ENCODE peak calls at places on chromosomes 6 and 20, in nine cellular contexts. G is germinal center; B is kidney tubule cell; F is CD4-positive, alpha-beta T cell; V is fibroblast of lung; M is left colon; D is adipocyte; T is neural crest cell; P is activated naive CD8-positive, alpha-beta T cell treated with anti-CD3 and anti-CD28 coated beads, Interleukin-2, amount 50 U/mL, for 24 hours. Q is an unnamed sample.

GRCh38 chr6:52536424-52536916 is 40.4 kb downstream of the TRAM2 start:
- DNase-seq in G (no peak), B (no peak), F (no peak), V (no peak), M (no peak), D (no peak), T (no peak), P (no peak), Q (no peak)

GRCh38 chr20:56299362-56299761 is 50.8 kb downstream of the MC3R start:
- DNase-seq in G (no peak), B (no peak), F (no peak), V (no peak), M (no peak), D (no peak), T (no peak), P (no peak), Q (no peak)

GRCh38 chr6:148874698-148875293 is 128.0 kb downstream of the UST start:
- DNase-seq in G (no peak), B (peak), F (no peak), V (no peak), M (no peak), D (no peak), T (no peak), P (no peak), Q (no peak)

GRCh38 chr6:145836170-145836569 is 21.6 kb upstream of the FBXO30 start:
- DNase-seq in G (no peak), B (peak), F (no peak), V (peak), M (no peak), D (peak), T (no peak), P (no peak), Q (no peak)

GRCh38 chr6:157462956-157463742 is 82.2 kb downstream of the ZDHHC14 start:
- DNase-seq in G (no peak), B (peak), F (no peak), V (no peak), M (no peak), D (no peak), T (no peak), P (no peak), Q (no peak)

GRCh38 chr6:53960311-53960710 is 150.9 kb upstream of the MLIP start:
- DNase-seq in G (no peak), B (peak), F (no peak), V (peak), M (no peak), D (no peak), T (no peak), P (no peak), Q (no peak)

GRCh38 chr6:148544421-148544820 is 201.8 kb downstream of the SASH1 start:
- DNase-seq in G (no peak), B (no peak), F (no peak), V (no peak), M (no peak), D (no peak), T (no peak), P (no peak), Q (no peak)

GRCh38 chr20:46808565-46808964 is 86.1 kb upstream of the EYA2 start:
- DNase-seq in G (no peak), B (no peak), F (no peak), V (no peak), M (no peak), D (no peak), T (no peak), P (no peak), Q (no peak)

GRCh38 chr6:166926748-166927147 is 29.6 kb downstream of the RNASET2 start:
- DNase-seq in G (no peak), B (no peak), F (no peak), V (no peak), M (no peak), D (no peak), T (no peak), P (no peak), Q (no peak)

GRCh38 chr6:166307981-166308768 is at the start of gene PRR18:
- DNase-seq in G (peak), B (peak), F (no peak), V (no peak), M (no peak), D (peak), T (peak), P (no peak), Q (peak)

GRCh38 chr6:166168616-166169548 is 1.2 kb upstream of the TBXT start:
- DNase-seq in G (no peak), B (no peak), F (no peak), V (no peak), M (no peak), D (no peak), T (no peak), P (no peak), Q (no peak)

GRCh38 chr6:93013054-93013453 is 406.3 kb downstream of the EPHA7 start:
- DNase-seq in G (no peak), B (no peak), F (no peak), V (no peak), M (no peak), D (no peak), T (no peak), P (no peak), Q (no peak)

GRCh38 chr6:37004044-37004984 is 1.1 kb upstream of the FGD2 start:
- DNase-seq in G (peak), B (no peak), F (no peak), V (no peak), M (no peak), D (no peak), T (no peak), P (no peak), Q (peak)

GRCh38 chr6:109381007-109381746 is 1.1 kb downstream of the CD164 start:
- DNase-seq in G (peak), B (peak), F (no peak), V (peak), M (peak), D (peak), T (no peak), P (no peak), Q (no peak)

GRCh38 chr6:7446644-7447325 is 57.2 kb downstream of the RIOK1 start:
- DNase-seq in G (no peak), B (no peak), F (no peak), V (no peak), M (no peak), D (no peak), T (no peak), P (no peak), Q (no peak)

GRCh38 chr6:157059781-157060180 is 263.5 kb downstream of the TMEM242 start:
- DNase-seq in G (no peak), B (no peak), F (no peak), V (peak), M (no peak), D (no peak), T (no peak), P (no peak), Q (no peak)

GRCh38 chr6:20542927-20543602 is 8.8 kb downstream of the CDKAL1 start:
- DNase-seq in G (no peak), B (peak), F (no peak), V (peak), M (no peak), D (peak), T (no peak), P (no peak), Q (no peak)

GRCh38 chr6:36353411-36353915 is 16.8 kb upstream of the BNIP5 start:
- DNase-seq in G (no peak), B (peak), F (no peak), V (no peak), M (no peak), D (no peak), T (no peak), P (no peak), Q (no peak)

GRCh38 chr20:48999890-49000870 is 45.9 kb upstream of the CSE1L start:
- DNase-seq in G (no peak), B (no peak), F (no peak), V (no peak), M (no peak), D (no peak), T (no peak), P (no peak), Q (no peak)

GRCh38 chr6:4914412-4915159 is 89.3 kb downstream of the RPP40 start:
- DNase-seq in G (no peak), B (peak), F (no peak), V (peak), M (no peak), D (no peak), T (no peak), P (no peak), Q (no peak)

GRCh38 chr20:60752741-60753420 is 499.2 kb upstream of the CDH4 start:
- DNase-seq in G (no peak), B (no peak), F (no peak), V (no peak), M (no peak), D (no peak), T (no peak), P (no peak), Q (no peak)

GRCh38 chr6:35731736-35732532 is 4.9 kb upstream of the ARMC12 start:
- DNase-seq in G (peak), B (peak), F (peak), V (peak), M (peak), D (peak), T (peak), P (peak), Q (peak)

GRCh38 chr6:105646391-105646867 is 243.5 kb upstream of the PREP start:
- DNase-seq in G (no peak), B (peak), F (no peak), V (no peak), M (no peak), D (no peak), T (no peak), P (peak), Q (no peak)

Q was measured in posterior cingulate gyrus.